ENCODE peak calls at places on chromosome 17, in seven cellular contexts. One of them, this sample, is unnamed.

GRCh38 chr17:79988163-79988971 is 47.3 kb downstream of the TBC1D16 start:
- DNase-seq in cardiac muscle cell: no peak
- DNase-seq in naive B cell: no peak
- DNase-seq in aorta: peak
- DNase-seq in NCI-H1092: peak
- DNase-seq in NCI-H82: no peak
- DNase-seq in esophagus squamous epithelium: no peak
- DNase-seq in this sample: peak

GRCh38 chr17:67992541-67993152 is 3.6 kb downstream of the C17orf58 start:
- DNase-seq in cardiac muscle cell: no peak
- DNase-seq in naive B cell: no peak
- DNase-seq in aorta: no peak
- DNase-seq in NCI-H1092: no peak
- DNase-seq in NCI-H82: peak
- DNase-seq in esophagus squamous epithelium: no peak
- DNase-seq in this sample: no peak

GRCh38 chr17:4947411-4948165 is 742 bp downstream of the PFN1 start:
- DNase-seq in cardiac muscle cell: peak
- DNase-seq in naive B cell: peak
- DNase-seq in aorta: peak
- DNase-seq in NCI-H1092: no peak
- DNase-seq in NCI-H82: peak
- DNase-seq in esophagus squamous epithelium: no peak
- DNase-seq in this sample: no peak

GRCh38 chr17:39151680-39152058 is 232 bp upstream of the PLXDC1 start:
- DNase-seq in cardiac muscle cell: no peak
- DNase-seq in naive B cell: no peak
- DNase-seq in aorta: no peak
- DNase-seq in NCI-H1092: no peak
- DNase-seq in NCI-H82: no peak
- DNase-seq in esophagus squamous epithelium: no peak
- DNase-seq in this sample: no peak

GRCh38 chr17:46770818-46771600 is 47.5 kb downstream of the WNT3 start:
- DNase-seq in cardiac muscle cell: peak
- DNase-seq in naive B cell: peak
- DNase-seq in aorta: no peak
- DNase-seq in NCI-H1092: no peak
- DNase-seq in NCI-H82: peak
- DNase-seq in esophagus squamous epithelium: no peak
- DNase-seq in this sample: peak

GRCh38 chr17:65362826-65363225 is 198.6 kb downstream of the AXIN2 start:
- DNase-seq in cardiac muscle cell: no peak
- DNase-seq in naive B cell: no peak
- DNase-seq in aorta: no peak
- DNase-seq in NCI-H1092: no peak
- DNase-seq in NCI-H82: no peak
- DNase-seq in esophagus squamous epithelium: no peak
- DNase-seq in this sample: no peak

GRCh38 chr17:76569607-76570279 is 15.9 kb downstream of the ST6GALNAC2 start:
- DNase-seq in cardiac muscle cell: no peak
- DNase-seq in naive B cell: no peak
- DNase-seq in aorta: peak
- DNase-seq in NCI-H1092: no peak
- DNase-seq in NCI-H82: peak
- DNase-seq in esophagus squamous epithelium: no peak
- DNase-seq in this sample: no peak

GRCh38 chr17:16935786-16936185 is 36.1 kb downstream of the TNFRSF13B start:
- DNase-seq in cardiac muscle cell: no peak
- DNase-seq in naive B cell: no peak
- DNase-seq in aorta: peak
- DNase-seq in NCI-H1092: no peak
- DNase-seq in NCI-H82: no peak
- DNase-seq in esophagus squamous epithelium: no peak
- DNase-seq in this sample: no peak

GRCh38 chr17:18166894-18167293 is 16.7 kb upstream of the ALKBH5 start:
- DNase-seq in cardiac muscle cell: no peak
- DNase-seq in naive B cell: no peak
- DNase-seq in aorta: no peak
- DNase-seq in NCI-H1092: no peak
- DNase-seq in NCI-H82: no peak
- DNase-seq in esophagus squamous epithelium: no peak
- DNase-seq in this sample: no peak

GRCh38 chr17:28996554-28997096 is 9.2 kb downstream of the SEZ6 start:
- DNase-seq in cardiac muscle cell: no peak
- DNase-seq in naive B cell: no peak
- DNase-seq in aorta: no peak
- DNase-seq in NCI-H1092: no peak
- DNase-seq in NCI-H82: no peak
- DNase-seq in esophagus squamous epithelium: no peak
- DNase-seq in this sample: no peak

GRCh38 chr17:59154721-59155438 is at the start of gene SKA2:
- DNase-seq in cardiac muscle cell: no peak
- DNase-seq in naive B cell: no peak
- DNase-seq in aorta: peak
- DNase-seq in NCI-H1092: peak
- DNase-seq in NCI-H82: peak
- DNase-seq in esophagus squamous epithelium: peak
- DNase-seq in this sample: no peak

GRCh38 chr17:19996502-19996901 is 12.7 kb upstream of the SPECC1 start:
- DNase-seq in cardiac muscle cell: no peak
- DNase-seq in naive B cell: no peak
- DNase-seq in aorta: peak
- DNase-seq in NCI-H1092: no peak
- DNase-seq in NCI-H82: peak
- DNase-seq in esophagus squamous epithelium: no peak
- DNase-seq in this sample: no peak

GRCh38 chr17:52106638-52107261 is 51.8 kb downstream of the CA10 start:
- DNase-seq in cardiac muscle cell: peak
- DNase-seq in naive B cell: no peak
- DNase-seq in aorta: no peak
- DNase-seq in NCI-H1092: peak
- DNase-seq in NCI-H82: peak
- DNase-seq in esophagus squamous epithelium: no peak
- DNase-seq in this sample: peak

GRCh38 chr17:39658346-39658745 is 6.8 kb upstream of the TCAP start:
- DNase-seq in cardiac muscle cell: no peak
- DNase-seq in naive B cell: no peak
- DNase-seq in aorta: no peak
- DNase-seq in NCI-H1092: no peak
- DNase-seq in NCI-H82: no peak
- DNase-seq in esophagus squamous epithelium: no peak
- DNase-seq in this sample: no peak

GRCh38 chr17:16417896-16418683 is 2.7 kb downstream of the TRPV2 start:
- DNase-seq in cardiac muscle cell: no peak
- DNase-seq in naive B cell: no peak
- DNase-seq in aorta: no peak
- DNase-seq in NCI-H1092: no peak
- DNase-seq in NCI-H82: peak
- DNase-seq in esophagus squamous epithelium: no peak
- DNase-seq in this sample: no peak

GRCh38 chr17:34797724-34798123 is 163.5 kb downstream of the CCT6B start:
- DNase-seq in cardiac muscle cell: peak
- DNase-seq in naive B cell: no peak
- DNase-seq in aorta: no peak
- DNase-seq in NCI-H1092: no peak
- DNase-seq in NCI-H82: no peak
- DNase-seq in esophagus squamous epithelium: no peak
- DNase-seq in this sample: peak

GRCh38 chr17:65855245-65855644 is 293.8 kb upstream of the AXIN2 start:
- DNase-seq in cardiac muscle cell: no peak
- DNase-seq in naive B cell: no peak
- DNase-seq in aorta: no peak
- DNase-seq in NCI-H1092: no peak
- DNase-seq in NCI-H82: no peak
- DNase-seq in esophagus squamous epithelium: no peak
- DNase-seq in this sample: no peak

GRCh38 chr17:78697122-78697845 is 84.8 kb downstream of the CYTH1 start:
- DNase-seq in cardiac muscle cell: no peak
- DNase-seq in naive B cell: no peak
- DNase-seq in aorta: no peak
- DNase-seq in NCI-H1092: no peak
- DNase-seq in NCI-H82: no peak
- DNase-seq in esophagus squamous epithelium: no peak
- DNase-seq in this sample: no peak

GRCh38 chr17:7383742-7384488 is 3.0 kb downstream of the TNK1 start:
- DNase-seq in cardiac muscle cell: peak
- DNase-seq in naive B cell: peak
- DNase-seq in aorta: peak
- DNase-seq in NCI-H1092: peak
- DNase-seq in NCI-H82: peak
- DNase-seq in esophagus squamous epithelium: no peak
- DNase-seq in this sample: no peak

GRCh38 chr17:81831957-81832607 is 1.0 kb downstream of the MCRIP1 start:
- DNase-seq in cardiac muscle cell: no peak
- DNase-seq in naive B cell: peak
- DNase-seq in aorta: peak
- DNase-seq in NCI-H1092: no peak
- DNase-seq in NCI-H82: peak
- DNase-seq in esophagus squamous epithelium: no peak
- DNase-seq in this sample: no peak

GRCh38 chr17:78875738-78876597 is 27.0 kb downstream of the CEP295NL start:
- DNase-seq in cardiac muscle cell: no peak
- DNase-seq in naive B cell: no peak
- DNase-seq in aorta: no peak
- DNase-seq in NCI-H1092: no peak
- DNase-seq in NCI-H82: peak
- DNase-seq in esophagus squamous epithelium: no peak
- DNase-seq in this sample: no peak

GRCh38 chr17:82110298-82110697 is 12.3 kb upstream of the FASN start:
- DNase-seq in cardiac muscle cell: no peak
- DNase-seq in naive B cell: no peak
- DNase-seq in aorta: no peak
- DNase-seq in NCI-H1092: no peak
- DNase-seq in NCI-H82: no peak
- DNase-seq in esophagus squamous epithelium: no peak
- DNase-seq in this sample: no peak

GRCh38 chr17:8041249-8041928 is 2.5 kb downstream of the ALOX15B start:
- DNase-seq in cardiac muscle cell: peak
- DNase-seq in naive B cell: peak
- DNase-seq in aorta: no peak
- DNase-seq in NCI-H1092: no peak
- DNase-seq in NCI-H82: peak
- DNase-seq in esophagus squamous epithelium: no peak
- DNase-seq in this sample: peak

GRCh38 chr17:64384253-64385186 is 6.1 kb downstream of the PECAM1 start:
- DNase-seq in cardiac muscle cell: no peak
- DNase-seq in naive B cell: no peak
- DNase-seq in aorta: no peak
- DNase-seq in NCI-H1092: no peak
- DNase-seq in NCI-H82: no peak
- DNase-seq in esophagus squamous epithelium: no peak
- DNase-seq in this sample: no peak

GRCh38 chr17:80453980-80454556 is 22.3 kb downstream of the NPTX1 start:
- DNase-seq in cardiac muscle cell: no peak
- DNase-seq in naive B cell: no peak
- DNase-seq in aorta: no peak
- DNase-seq in NCI-H1092: no peak
- DNase-seq in NCI-H82: peak
- DNase-seq in esophagus squamous epithelium: no peak
- DNase-seq in this sample: no peak

GRCh38 chr17:82016061-82016874 is 6.4 kb downstream of the CENPX start:
- DNase-seq in cardiac muscle cell: no peak
- DNase-seq in naive B cell: no peak
- DNase-seq in aorta: no peak
- DNase-seq in NCI-H1092: no peak
- DNase-seq in NCI-H82: no peak
- DNase-seq in esophagus squamous epithelium: no peak
- DNase-seq in this sample: no peak

GRCh38 chr17:49598918-49599317 is 23.2 kb downstream of the NXPH3 start:
- DNase-seq in cardiac muscle cell: no peak
- DNase-seq in naive B cell: no peak
- DNase-seq in aorta: no peak
- DNase-seq in NCI-H1092: no peak
- DNase-seq in NCI-H82: peak
- DNase-seq in esophagus squamous epithelium: no peak
- DNase-seq in this sample: no peak

GRCh38 chr17:9432867-9433495 is 142.6 kb downstream of the STX8 start:
- DNase-seq in cardiac muscle cell: no peak
- DNase-seq in naive B cell: no peak
- DNase-seq in aorta: no peak
- DNase-seq in NCI-H1092: no peak
- DNase-seq in NCI-H82: no peak
- DNase-seq in esophagus squamous epithelium: no peak
- DNase-seq in this sample: no peak

GRCh38 chr17:57554826-57555635 is 190.1 kb downstream of the CCDC182 start:
- DNase-seq in cardiac muscle cell: no peak
- DNase-seq in naive B cell: no peak
- DNase-seq in aorta: no peak
- DNase-seq in NCI-H1092: no peak
- DNase-seq in NCI-H82: peak
- DNase-seq in esophagus squamous epithelium: no peak
- DNase-seq in this sample: no peak

GRCh38 chr17:45428050-45428953 is 4.4 kb downstream of the ARHGAP27 start:
- DNase-seq in cardiac muscle cell: peak
- DNase-seq in naive B cell: peak
- DNase-seq in aorta: peak
- DNase-seq in NCI-H1092: peak
- DNase-seq in NCI-H82: peak
- DNase-seq in esophagus squamous epithelium: no peak
- DNase-seq in this sample: peak

GRCh38 chr17:78329263-78330059 is 30.4 kb downstream of the SOCS3 start:
- DNase-seq in cardiac muscle cell: no peak
- DNase-seq in naive B cell: no peak
- DNase-seq in aorta: peak
- DNase-seq in NCI-H1092: no peak
- DNase-seq in NCI-H82: peak
- DNase-seq in esophagus squamous epithelium: no peak
- DNase-seq in this sample: peak

GRCh38 chr17:35748323-35748960 is 4.6 kb downstream of the GAS2L2 start:
- DNase-seq in cardiac muscle cell: no peak
- DNase-seq in naive B cell: no peak
- DNase-seq in aorta: no peak
- DNase-seq in NCI-H1092: no peak
- DNase-seq in NCI-H82: no peak
- DNase-seq in esophagus squamous epithelium: no peak
- DNase-seq in this sample: no peak

GRCh38 chr17:28948342-28948741 is 3.0 kb downstream of the PHF12 start:
- DNase-seq in cardiac muscle cell: no peak
- DNase-seq in naive B cell: no peak
- DNase-seq in aorta: no peak
- DNase-seq in NCI-H1092: no peak
- DNase-seq in NCI-H82: no peak
- DNase-seq in esophagus squamous epithelium: no peak
- DNase-seq in this sample: no peak

GRCh38 chr17:67574658-67575293 is 143.0 kb upstream of the NOL11 start:
- DNase-seq in cardiac muscle cell: no peak
- DNase-seq in naive B cell: no peak
- DNase-seq in aorta: no peak
- DNase-seq in NCI-H1092: no peak
- DNase-seq in NCI-H82: peak
- DNase-seq in esophagus squamous epithelium: no peak
- DNase-seq in this sample: no peak

GRCh38 chr17:83124871-83125514 is 45.6 kb downstream of the METRNL start:
- DNase-seq in cardiac muscle cell: no peak
- DNase-seq in naive B cell: no peak
- DNase-seq in aorta: peak
- DNase-seq in NCI-H1092: no peak
- DNase-seq in NCI-H82: no peak
- DNase-seq in esophagus squamous epithelium: no peak
- DNase-seq in this sample: no peak

GRCh38 chr17:76121932-76122383 is 18.4 kb upstream of the EXOC7 start:
- DNase-seq in cardiac muscle cell: no peak
- DNase-seq in naive B cell: no peak
- DNase-seq in aorta: no peak
- DNase-seq in NCI-H1092: no peak
- DNase-seq in NCI-H82: no peak
- DNase-seq in esophagus squamous epithelium: no peak
- DNase-seq in this sample: no peak

GRCh38 chr17:71987634-71988033 is 133.2 kb upstream of the SOX9 start:
- DNase-seq in cardiac muscle cell: no peak
- DNase-seq in naive B cell: no peak
- DNase-seq in aorta: no peak
- DNase-seq in NCI-H1092: no peak
- DNase-seq in NCI-H82: no peak
- DNase-seq in esophagus squamous epithelium: no peak
- DNase-seq in this sample: no peak

GRCh38 chr17:76659928-76660614 is 16.5 kb upstream of the ST6GALNAC1 start:
- DNase-seq in cardiac muscle cell: no peak
- DNase-seq in naive B cell: no peak
- DNase-seq in aorta: no peak
- DNase-seq in NCI-H1092: no peak
- DNase-seq in NCI-H82: no peak
- DNase-seq in esophagus squamous epithelium: no peak
- DNase-seq in this sample: peak